ENCODE peak calls at places on chromosomes 2 and 18, in ten cellular contexts. V is K562, I is sigmoid colon, R is adrenal gland, J is upper lobe of left lung, B is heart left ventricle, Q is esophagus squamous epithelium, X is A549, S is HCT116, U is spleen. O is an unnamed sample.

GRCh38 chr2:26852405-26853348 is 4.7 kb downstream of the DPYSL5 start:
- DNase-seq in U (no peak), V (no peak), Q (no peak), I (no peak), S (no peak), R (no peak), J (no peak), X (no peak), B (no peak), O (no peak)

GRCh38 chr18:68735498-68736343 is 20.8 kb upstream of the TMX3 start:
- DNase-seq in V (peak), R (no peak), X (peak), U (no peak), I (no peak), S (peak), B (no peak), Q (no peak), J (no peak), O (no peak)

GRCh38 chr2:6576312-6576711 is 289.4 kb downstream of the CMPK2 start:
- DNase-seq in V (no peak), J (no peak), R (no peak), B (no peak), S (no peak), U (no peak), I (no peak), X (no peak), Q (no peak), O (no peak)

GRCh38 chr2:236180831-236181453 is 12.8 kb upstream of the GBX2 start:
- DNase-seq in X (peak), B (no peak), U (no peak), J (no peak), S (peak), I (peak), Q (no peak), V (peak), R (peak), O (peak)

GRCh38 chr2:8002765-8003393 is 679.0 kb upstream of the ID2 start:
- DNase-seq in S (no peak), V (peak), R (no peak), B (no peak), X (no peak), I (no peak), U (no peak), Q (no peak), J (no peak), O (no peak)

GRCh38 chr18:58670561-58671121 is 624 bp upstream of the MALT1 start:
- DNase-seq in J (no peak), B (no peak), R (no peak), Q (peak), U (peak), S (peak), I (no peak), X (peak), V (no peak), O (peak)

GRCh38 chr2:240959941-240960308 is 38.5 kb upstream of the SNED1 start:
- DNase-seq in V (no peak), J (peak), I (peak), Q (no peak), U (no peak), S (no peak), X (no peak), B (no peak), R (no peak), O (no peak)

GRCh38 chr18:55269632-55270031 is 310.4 kb upstream of the CCDC68 start:
- DNase-seq in I (no peak), J (no peak), V (no peak), B (no peak), U (no peak), R (no peak), S (no peak), X (no peak), Q (no peak), O (no peak)

GRCh38 chr18:25223899-25224607 is 127.9 kb downstream of the ZNF521 start:
- DNase-seq in J (no peak), U (no peak), B (no peak), Q (no peak), V (no peak), X (no peak), I (no peak), S (no peak), R (no peak), O (no peak)

GRCh38 chr2:104939570-104940235 is 85.8 kb downstream of the POU3F3 start:
- DNase-seq in B (no peak), J (no peak), I (no peak), U (no peak), Q (no peak), R (no peak), X (no peak), V (no peak), S (no peak), O (no peak)

GRCh38 chr2:74010087-74010541 is 25.4 kb downstream of the TET3 start:
- DNase-seq in U (peak), R (no peak), I (peak), X (no peak), Q (no peak), B (peak), J (peak), V (peak), S (no peak), O (no peak)

GRCh38 chr18:22063077-22063476 is 106.3 kb upstream of the GATA6 start:
- DNase-seq in S (no peak), B (no peak), U (no peak), I (no peak), R (peak), V (no peak), J (no peak), Q (no peak), X (no peak), O (no peak)

GRCh38 chr2:137380610-137381009 is 583.7 kb upstream of the HNMT start:
- DNase-seq in R (no peak), V (no peak), U (no peak), S (no peak), X (no peak), I (no peak), Q (no peak), B (no peak), J (no peak), O (no peak)

GRCh38 chr18:42192251-42193248 is 237.5 kb downstream of the PIK3C3 start:
- DNase-seq in R (no peak), Q (no peak), U (no peak), B (no peak), S (no peak), J (no peak), X (peak), V (no peak), I (no peak), O (no peak)

GRCh38 chr2:31067259-31067658 is 71.0 kb downstream of the GALNT14 start:
- DNase-seq in V (peak), U (no peak), Q (no peak), J (no peak), S (no peak), I (no peak), B (no peak), X (no peak), R (no peak), O (no peak)

GRCh38 chr2:64640153-64641044 is 13.3 kb downstream of the SERTAD2 start:
- DNase-seq in V (peak), U (no peak), J (no peak), I (no peak), R (no peak), S (no peak), X (no peak), Q (no peak), B (no peak), O (no peak)

GRCh38 chr2:65940856-65941255 is 494.1 kb upstream of the MEIS1 start:
- DNase-seq in S (no peak), X (no peak), B (no peak), V (no peak), J (no peak), U (no peak), R (no peak), I (no peak), Q (no peak), O (no peak)

GRCh38 chr2:197838036-197838435 is 33.6 kb downstream of the PLCL1 start:
- DNase-seq in J (no peak), V (no peak), I (no peak), B (no peak), X (no peak), Q (no peak), U (no peak), S (no peak), R (no peak), O (no peak)

GRCh38 chr18:51191139-51191717 is 6.3 kb downstream of the MEX3C start:
- DNase-seq in I (no peak), X (no peak), V (peak), S (no peak), Q (no peak), U (no peak), B (no peak), R (no peak), J (no peak), O (no peak)

GRCh38 chr2:225122582-225123486 is 80.6 kb upstream of the DOCK10 start:
- DNase-seq in X (peak), V (peak), Q (no peak), I (no peak), U (no peak), J (no peak), R (no peak), S (no peak), B (no peak), O (no peak)

GRCh38 chr18:35436076-35436649 is 59.0 kb upstream of the ZNF396 start:
- DNase-seq in R (no peak), B (no peak), I (no peak), U (no peak), X (peak), S (no peak), V (no peak), J (no peak), Q (no peak), O (no peak)

GRCh38 chr2:152790883-152791282 is 72.5 kb downstream of the ARL6IP6 start:
- DNase-seq in R (no peak), B (peak), J (no peak), Q (no peak), S (no peak), X (no peak), V (no peak), U (no peak), I (no peak), O (no peak)

GRCh38 chr2:59887348-59887747 is 666.1 kb downstream of the BCL11A start:
- DNase-seq in S (no peak), Q (no peak), R (no peak), U (no peak), B (no peak), V (no peak), J (no peak), X (no peak), I (no peak), O (no peak)

GRCh38 chr2:6993230-6993640 is 76.0 kb downstream of the RNF144A start:
- DNase-seq in J (no peak), X (no peak), R (peak), V (no peak), Q (no peak), S (no peak), B (peak), U (peak), I (no peak), O (no peak)

GRCh38 chr18:3012306-3012919 is 531 bp downstream of the LPIN2 start:
- DNase-seq in I (peak), U (peak), V (peak), X (peak), S (no peak), B (peak), Q (no peak), R (peak), J (no peak), O (peak)

GRCh38 chr2:127820080-127820668 is 9.2 kb upstream of the WDR33 start:
- DNase-seq in V (peak), R (no peak), Q (no peak), U (no peak), J (no peak), B (no peak), X (peak), S (peak), I (no peak), O (no peak)

GRCh38 chr2:202317080-202317859 is 51.7 kb downstream of the NOP58 start:
- DNase-seq in X (no peak), S (peak), J (no peak), V (no peak), I (peak), R (peak), Q (no peak), U (no peak), B (no peak), O (peak)

DNA sequence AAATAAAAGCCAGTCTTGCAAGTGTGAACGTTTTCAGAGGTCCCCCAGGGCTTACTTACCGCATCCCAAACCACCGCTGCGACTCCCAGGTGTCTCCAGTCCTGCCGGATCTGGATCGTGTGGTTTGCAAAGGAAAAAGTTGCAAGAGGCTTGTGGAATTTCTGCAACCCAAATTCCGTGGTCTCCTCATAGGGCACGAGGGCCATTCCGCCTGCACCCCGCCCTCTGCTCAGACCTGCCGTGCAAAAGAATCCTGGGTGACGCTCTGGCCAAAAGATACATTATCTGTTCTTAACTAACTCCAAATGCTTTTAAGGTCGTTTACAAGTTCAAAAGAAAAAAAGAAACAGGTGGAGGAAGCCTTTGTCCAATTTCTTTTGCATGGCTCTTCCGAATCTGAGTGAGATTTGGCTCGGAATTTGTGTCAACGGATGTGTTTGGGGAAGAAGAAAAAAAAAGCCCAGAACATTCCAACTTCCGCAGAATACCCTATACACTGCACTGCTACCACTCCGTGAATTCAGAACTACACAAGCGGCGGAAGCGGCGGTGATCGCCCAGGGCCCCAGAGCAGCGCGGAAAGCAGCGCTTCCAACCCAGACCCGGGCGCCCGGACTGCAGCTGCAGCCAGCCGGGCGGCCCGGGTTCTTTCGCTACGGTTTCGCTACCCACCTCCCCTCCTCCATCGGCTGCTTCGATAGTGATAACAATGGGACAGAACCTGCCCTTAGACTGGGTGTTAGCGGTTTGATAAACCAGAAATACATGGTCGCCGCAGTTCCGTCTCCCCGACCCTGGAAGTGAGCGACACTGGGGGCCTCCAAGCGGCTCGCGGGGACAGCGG is 802 bp downstream of the METTL21A start:
- DNase-seq in Q (no peak), V (peak), J (peak), X (peak), R (peak), S (no peak), B (peak), U (peak), I (peak), O (peak)
- TF ChIP-seq POLR2A in Q (no peak), V (no peak), J (peak), X (peak), R (peak), S (peak), B (no peak), U (no peak), I (no peak), O (peak)

DNA sequence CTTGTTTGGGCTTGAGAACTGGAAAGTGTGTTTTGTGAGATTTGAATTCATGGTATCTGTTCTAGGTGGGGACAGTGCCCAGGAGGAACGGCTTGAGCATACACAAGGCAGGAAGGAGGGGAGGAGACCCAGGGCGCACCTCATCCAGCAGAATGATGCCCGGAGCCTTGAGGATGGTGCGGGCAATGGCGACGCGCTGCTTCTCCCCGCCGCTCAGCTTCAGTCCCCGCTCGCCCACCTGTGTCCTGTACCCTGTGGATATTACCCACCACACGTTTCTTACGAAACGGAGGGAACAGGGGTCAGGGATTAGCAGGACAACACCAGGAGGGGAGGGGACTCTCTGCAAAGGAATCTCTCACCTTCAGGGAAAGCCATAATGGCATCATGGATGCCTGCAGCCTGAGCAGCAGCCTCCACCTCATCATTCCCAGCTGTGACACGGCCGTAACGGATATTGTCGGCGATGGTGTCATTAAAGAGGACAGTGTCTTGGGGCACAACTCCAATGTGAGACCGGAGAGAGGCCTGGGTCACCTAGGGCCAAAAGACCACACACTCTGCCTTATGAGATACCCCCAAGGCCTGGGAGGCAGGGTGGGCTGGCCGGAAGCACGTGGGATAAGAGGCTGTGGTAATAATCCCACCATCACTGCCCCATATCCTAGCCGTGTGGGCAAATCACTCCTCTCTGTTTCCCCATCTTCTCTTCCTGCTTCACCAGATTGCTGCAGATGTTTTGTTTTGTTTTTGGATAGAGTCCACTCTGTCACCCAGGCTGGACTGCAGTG is 4.2 kb downstream of the ZFAND2B start:
- DNase-seq in U (no peak), S (no peak), J (peak), V (no peak), R (no peak), I (peak), X (no peak), B (no peak), Q (no peak), O (no peak)
- TF ChIP-seq POLR2A in U (no peak), S (no peak), J (no peak), V (no peak), R (no peak), I (no peak), X (no peak), B (no peak), Q (no peak), O (no peak)

DNA sequence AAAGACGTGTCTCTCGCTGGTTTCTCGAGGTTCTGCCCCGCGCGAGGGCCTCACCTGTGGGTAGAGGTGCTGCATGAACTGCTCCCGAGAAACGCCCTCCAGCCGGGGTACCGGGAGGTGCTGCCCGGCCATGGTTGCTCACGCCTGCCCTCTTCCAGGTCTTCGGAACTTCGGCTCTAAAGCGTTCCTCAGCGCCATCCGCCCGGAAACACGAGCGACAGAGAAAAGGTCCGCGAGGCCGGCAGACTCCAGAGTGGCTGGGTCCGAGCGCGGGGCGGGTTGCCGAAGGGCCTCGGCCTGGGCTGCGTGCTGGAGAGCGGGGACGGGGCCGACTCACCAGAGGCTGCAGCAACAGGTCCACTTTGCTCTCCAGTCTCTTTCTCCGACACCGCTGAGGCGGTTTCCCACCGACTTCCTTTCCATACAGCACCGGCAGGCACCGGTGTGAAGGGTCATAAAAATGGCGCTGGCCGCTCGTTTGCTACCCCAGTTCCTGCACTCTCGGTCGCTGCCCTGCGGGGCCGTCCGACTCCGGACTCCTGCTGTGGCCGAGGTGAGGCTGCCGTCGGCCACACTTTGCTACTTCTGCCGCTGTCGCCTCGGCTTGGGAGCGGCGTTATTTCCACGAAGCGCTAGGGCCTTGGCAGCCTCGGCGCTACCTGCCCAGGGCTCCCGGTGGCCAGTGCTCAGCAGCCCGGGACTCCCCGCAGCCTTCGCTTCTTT is at the start of the genes MAIP1 and TYW5:
- DNase-seq in V (peak), Q (peak), S (peak), U (peak), J (peak), B (peak), R (peak), X (peak), I (peak), O (peak)
- TF ChIP-seq POLR2A in V (peak), Q (no peak), S (peak), U (no peak), J (peak), B (no peak), R (peak), X (peak), I (peak), O (peak)

GRCh38 chr2:230715201-230715600 is 2.6 kb downstream of the CAB39 start:
- DNase-seq in X (no peak), V (peak), B (no peak), R (no peak), U (no peak), Q (no peak), S (no peak), J (no peak), I (no peak), O (no peak)
- TF ChIP-seq POLR2A in X (no peak), V (no peak), B (no peak), R (no peak), U (no peak), Q (no peak), S (no peak), J (no peak), I (no peak), O (no peak)

DNA sequence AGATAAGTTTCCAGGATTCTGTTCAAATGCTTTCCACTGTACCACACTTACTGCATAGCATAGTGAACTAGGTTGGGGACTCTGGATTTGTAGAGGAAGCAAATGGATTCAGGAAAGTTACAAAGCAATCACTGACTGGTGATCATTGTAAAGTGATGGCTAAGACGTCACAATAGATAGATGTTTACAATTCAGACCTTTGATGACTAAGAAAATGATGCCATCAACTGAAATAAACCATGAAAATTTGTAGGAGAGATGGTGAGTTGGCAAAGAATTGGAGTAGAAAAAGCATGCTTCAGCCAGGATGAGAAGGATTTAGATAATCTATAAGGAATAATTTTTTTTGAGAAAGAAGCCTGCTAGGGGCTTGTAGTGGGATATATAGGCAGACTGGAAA is 178.0 kb downstream of the UBE2E3 start:
- DNase-seq in X (no peak), U (no peak), R (no peak), V (no peak), Q (no peak), B (no peak), I (no peak), J (no peak), S (no peak), O (no peak)
- TF ChIP-seq POLR2A in X (no peak), U (no peak), R (no peak), V (no peak), Q (no peak), B (no peak), I (no peak), J (no peak), S (no peak), O (no peak)

DNA sequence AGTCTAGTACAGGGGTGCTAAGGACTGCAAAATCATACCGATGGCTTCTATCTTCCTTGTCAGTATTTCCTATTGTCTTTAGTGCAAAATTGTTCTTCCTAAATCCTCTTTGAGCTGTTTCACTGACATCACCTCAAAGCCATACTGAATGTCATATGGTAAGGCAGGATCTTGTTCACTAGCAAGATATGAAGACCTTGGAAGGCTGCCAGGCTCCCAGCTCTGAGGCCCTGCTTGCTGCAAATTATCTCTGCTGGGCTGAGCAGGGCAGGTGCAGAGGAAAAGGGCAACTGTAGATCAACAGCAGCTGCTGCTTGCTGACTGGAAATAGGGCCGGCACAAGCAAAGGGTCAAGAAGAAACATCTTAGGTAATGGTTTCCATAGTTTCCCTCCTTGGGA is 58.2 kb downstream of the PMAIP1 start:
- DNase-seq in B (no peak), J (no peak), Q (no peak), V (peak), S (peak), X (peak), U (no peak), I (no peak), R (peak), O (peak)
- TF ChIP-seq POLR2A in B (no peak), J (no peak), Q (no peak), V (no peak), S (no peak), X (no peak), U (no peak), I (no peak), R (no peak), O (no peak)

O was measured in H54.